ENCODE peak calls at places on chromosomes 16 and 17, in seven cellular contexts. One of them, this sample, is unnamed.

GRCh38 chr17:14755002-14755401 is 454.1 kb downstream of the HS3ST3B1 start:
- DNase-seq in Caki2: no peak
- DNase-seq in activated CD8-positive, alpha-beta memory T cell treated with anti-CD3 and anti-CD28 coated beads, Interleukin-2, amount 10 ng/mL, durations not matched to agents 7 days and 5 days: no peak
- DNase-seq in NB4: peak
- DNase-seq in GF-D8: no peak
- DNase-seq in NCI-H1092: no peak
- DNase-seq in mucosa of gallbladder: no peak
- DNase-seq in this sample: no peak

GRCh38 chr17:47999612-48000011 is 28.7 kb downstream of the CDK5RAP3 start:
- DNase-seq in Caki2: no peak
- DNase-seq in activated CD8-positive, alpha-beta memory T cell treated with anti-CD3 and anti-CD28 coated beads, Interleukin-2, amount 10 ng/mL, durations not matched to agents 7 days and 5 days: no peak
- DNase-seq in NCI-H1092: no peak
- DNase-seq in NB4: peak
- DNase-seq in mucosa of gallbladder: no peak
- DNase-seq in GF-D8: no peak
- DNase-seq in this sample: no peak

GRCh38 chr17:8312251-8312650 is 2.2 kb downstream of the ARHGEF15 start:
- DNase-seq in mucosa of gallbladder: no peak
- DNase-seq in Caki2: no peak
- DNase-seq in NB4: no peak
- DNase-seq in GF-D8: no peak
- DNase-seq in activated CD8-positive, alpha-beta memory T cell treated with anti-CD3 and anti-CD28 coated beads, Interleukin-2, amount 10 ng/mL, durations not matched to agents 7 days and 5 days: no peak
- DNase-seq in NCI-H1092: no peak
- DNase-seq in this sample: no peak

GRCh38 chr16:30777591-30778297 is 9.3 kb downstream of the ZNF629 start:
- DNase-seq in Caki2: no peak
- DNase-seq in GF-D8: no peak
- DNase-seq in NB4: no peak
- DNase-seq in mucosa of gallbladder: no peak
- DNase-seq in activated CD8-positive, alpha-beta memory T cell treated with anti-CD3 and anti-CD28 coated beads, Interleukin-2, amount 10 ng/mL, durations not matched to agents 7 days and 5 days: no peak
- DNase-seq in NCI-H1092: no peak
- DNase-seq in this sample: no peak

GRCh38 chr17:21058098-21058893 is 15.5 kb upstream of the USP22 start:
- DNase-seq in mucosa of gallbladder: no peak
- DNase-seq in activated CD8-positive, alpha-beta memory T cell treated with anti-CD3 and anti-CD28 coated beads, Interleukin-2, amount 10 ng/mL, durations not matched to agents 7 days and 5 days: no peak
- DNase-seq in Caki2: no peak
- DNase-seq in NCI-H1092: no peak
- DNase-seq in GF-D8: no peak
- DNase-seq in NB4: peak
- DNase-seq in this sample: no peak

GRCh38 chr16:67399749-67400704 is 6.7 kb upstream of the TPPP3 start:
- DNase-seq in NB4: no peak
- DNase-seq in GF-D8: no peak
- DNase-seq in activated CD8-positive, alpha-beta memory T cell treated with anti-CD3 and anti-CD28 coated beads, Interleukin-2, amount 10 ng/mL, durations not matched to agents 7 days and 5 days: no peak
- DNase-seq in Caki2: no peak
- DNase-seq in mucosa of gallbladder: no peak
- DNase-seq in NCI-H1092: peak
- DNase-seq in this sample: no peak

GRCh38 chr17:49190932-49191331 is 19.4 kb downstream of the GNGT2 start:
- DNase-seq in mucosa of gallbladder: no peak
- DNase-seq in NCI-H1092: no peak
- DNase-seq in GF-D8: no peak
- DNase-seq in activated CD8-positive, alpha-beta memory T cell treated with anti-CD3 and anti-CD28 coated beads, Interleukin-2, amount 10 ng/mL, durations not matched to agents 7 days and 5 days: no peak
- DNase-seq in NB4: peak
- DNase-seq in Caki2: no peak
- DNase-seq in this sample: no peak

GRCh38 chr16:8571061-8571596 is 19.2 kb downstream of the TMEM114 start:
- DNase-seq in mucosa of gallbladder: no peak
- DNase-seq in Caki2: peak
- DNase-seq in GF-D8: peak
- DNase-seq in NB4: peak
- DNase-seq in activated CD8-positive, alpha-beta memory T cell treated with anti-CD3 and anti-CD28 coated beads, Interleukin-2, amount 10 ng/mL, durations not matched to agents 7 days and 5 days: no peak
- DNase-seq in NCI-H1092: no peak
- DNase-seq in this sample: peak

GRCh38 chr17:81254955-81255717 is 16.0 kb downstream of the NDUFAF8 start:
- DNase-seq in NCI-H1092: peak
- DNase-seq in NB4: peak
- DNase-seq in activated CD8-positive, alpha-beta memory T cell treated with anti-CD3 and anti-CD28 coated beads, Interleukin-2, amount 10 ng/mL, durations not matched to agents 7 days and 5 days: no peak
- DNase-seq in GF-D8: peak
- DNase-seq in Caki2: peak
- DNase-seq in mucosa of gallbladder: peak
- DNase-seq in this sample: peak

GRCh38 chr16:27426423-27427408 is 24.7 kb downstream of the IL21R start:
- DNase-seq in mucosa of gallbladder: peak
- DNase-seq in NB4: peak
- DNase-seq in activated CD8-positive, alpha-beta memory T cell treated with anti-CD3 and anti-CD28 coated beads, Interleukin-2, amount 10 ng/mL, durations not matched to agents 7 days and 5 days: peak
- DNase-seq in Caki2: peak
- DNase-seq in NCI-H1092: peak
- DNase-seq in GF-D8: peak
- DNase-seq in this sample: no peak